ENCODE peak calls at places on chromosome 19, in five cellular contexts. W, E, H, Q and N are unnamed samples.

GRCh38 chr19:47542030-47542475 is 27.2 kb upstream of the NAPA start:
- DNase-seq in W (no peak), H (peak; percentile 65), E (no peak), Q (no peak), N (no peak)

GRCh38 chr19:35959040-35959967 is 23.1 kb downstream of the LRFN3 start:
- DNase-seq in H (peak; percentile 8), Q (no peak), W (no peak), E (no peak), N (no peak)

GRCh38 chr19:44356383-44357111 is at the start of gene ZNF112:
- DNase-seq in Q (peak; percentile 69), W (peak; percentile 91), E (no peak), H (peak; percentile 95), N (peak; percentile 84)

GRCh38 chr19:12603714-12604113 is 6.9 kb downstream of the ZNF490 start:
- DNase-seq in H (no peak), W (peak; percentile 46), E (no peak), Q (no peak), N (peak; percentile 73)

GRCh38 chr19:4328243-4328990 is 10.2 kb downstream of the STAP2 start:
- DNase-seq in Q (peak; percentile 94), W (peak; percentile 96), H (peak; percentile 98), E (peak; percentile 93), N (peak; percentile 86)

GRCh38 chr19:1446713-1447564 is 3.0 kb upstream of the APC2 start:
- DNase-seq in H (no peak), Q (no peak), W (no peak), E (peak; percentile 55), N (no peak)

GRCh38 chr19:6218497-6219146 is 61.2 kb downstream of the MLLT1 start:
- DNase-seq in E (peak; percentile 78), H (peak; percentile 85), Q (no peak), W (peak; percentile 77), N (peak; percentile 60)

GRCh38 chr19:37699057-37699456 is 20.5 kb downstream of the ZNF607 start:
- DNase-seq in W (no peak), E (no peak), H (no peak), Q (no peak), N (no peak)

GRCh38 chr19:4534836-4535658 is at the start of gene PLIN5:
- DNase-seq in Q (no peak), E (no peak), H (peak; percentile 76), W (peak; percentile 19), N (no peak)

GRCh38 chr19:14686411-14686810 is 3.4 kb upstream of the ZNF333 start:
- DNase-seq in E (peak; percentile 66), H (peak; percentile 27), W (peak; percentile 13), Q (no peak), N (no peak)

GRCh38 chr19:54728167-54728566 is 3.9 kb downstream of the KIR3DL3 start:
- DNase-seq in E (no peak), Q (no peak), H (no peak), W (no peak), N (no peak)

GRCh38 chr19:6059396-6059947 is 50.8 kb downstream of the RFX2 start:
- DNase-seq in W (no peak), H (no peak), Q (no peak), E (no peak), N (no peak)

GRCh38 chr19:16094360-16095070 is 17.2 kb upstream of the RAB8A start:
- DNase-seq in E (no peak), Q (no peak), H (peak; percentile 58), W (no peak), N (no peak)

GRCh38 chr19:15426485-15427349 is 7.9 kb upstream of the AKAP8L start:
- DNase-seq in Q (no peak), E (no peak), W (no peak), H (no peak), N (no peak)

GRCh38 chr19:46634045-46634655 is 1.9 kb downstream of the GNG8 start:
- DNase-seq in E (peak; percentile 94), W (peak; percentile 84), H (peak; percentile 86), Q (no peak), N (peak; percentile 47)

GRCh38 chr19:51702103-51702753 is 9.1 kb downstream of the SPACA6 start:
- DNase-seq in Q (no peak), W (peak; percentile 55), H (peak; percentile 78), E (no peak), N (no peak)

GRCh38 chr19:14497347-14497921 is 1.5 kb upstream of the GIPC1 start:
- DNase-seq in E (no peak), Q (no peak), H (peak; percentile 61), W (no peak), N (no peak)

GRCh38 chr19:56595548-56595899 is 422 bp downstream of the ZNF71 start:
- DNase-seq in W (no peak), Q (no peak), H (no peak), E (no peak), N (no peak)

GRCh38 chr19:17145546-17146497 is 69.3 kb upstream of the USE1 start:
- DNase-seq in H (no peak), W (no peak), E (no peak), Q (no peak), N (no peak)

DNA sequence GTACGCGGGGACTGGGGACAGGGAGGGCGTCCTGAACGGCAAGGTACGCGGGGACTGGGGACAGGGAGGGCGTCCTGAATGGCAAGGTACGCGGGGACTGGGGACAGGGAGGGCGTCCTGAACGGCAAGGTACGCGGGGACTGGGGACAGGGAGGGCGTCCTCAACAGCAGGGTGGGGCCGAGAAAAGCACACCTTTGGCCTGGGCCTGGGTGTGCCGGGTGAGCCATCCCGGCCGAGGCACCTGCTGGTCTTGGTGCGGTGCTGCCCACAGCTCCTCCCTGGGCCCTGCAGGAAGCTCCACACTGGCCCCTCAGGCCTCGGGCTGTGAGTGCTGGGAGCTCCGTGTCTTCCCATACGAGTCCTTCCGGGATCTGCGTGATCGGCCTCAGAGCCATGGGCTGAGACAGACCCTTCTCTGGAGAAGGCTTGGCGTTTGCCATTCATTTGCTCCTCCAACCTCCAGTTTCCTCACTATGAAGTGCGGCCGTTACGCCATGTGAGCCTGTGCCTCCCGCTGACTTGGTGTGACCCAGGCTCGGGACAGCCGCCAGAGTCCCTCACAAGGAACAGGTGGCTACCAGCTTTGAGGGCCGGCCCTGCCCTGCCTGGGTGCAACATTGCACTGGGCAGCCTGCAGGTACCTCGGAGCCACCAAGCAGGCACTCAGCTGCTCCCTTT is 7.8 kb upstream of the ZNF554 start:
- DNase-seq in W (no peak), Q (no peak), E (no peak), H (no peak), N (no peak)
- TF ChIP-seq CTCF in W (no peak), Q (no peak), E (no peak), H (no peak), N (no peak)

DNA sequence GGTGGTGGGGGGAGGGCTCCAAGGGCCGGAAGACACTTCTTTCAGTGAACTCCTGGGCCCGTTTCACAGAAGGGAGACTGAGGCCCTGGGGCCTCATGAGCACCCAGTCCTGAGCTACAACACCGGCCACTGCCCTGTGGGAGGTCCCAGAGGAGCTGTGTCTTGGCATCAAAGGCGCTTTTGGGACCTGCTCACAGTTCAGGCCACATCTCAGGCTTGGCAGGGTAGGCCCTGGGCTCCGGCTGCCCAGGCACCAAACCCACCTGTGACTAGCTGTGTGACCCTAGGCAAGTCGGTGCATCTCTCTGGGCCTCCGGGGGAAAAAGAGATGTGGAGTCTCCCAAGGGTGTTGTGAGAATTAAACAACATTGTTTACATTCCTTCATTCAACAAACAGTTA is 29.5 kb downstream of the NFILZ start:
- DNase-seq in H (no peak), W (no peak), E (no peak), Q (no peak), N (no peak)
- TF ChIP-seq CTCF in H (no peak), W (no peak), E (no peak), Q (no peak), N (no peak)

GRCh38 chr19:29528350-29528945 is 2.7 kb downstream of the VSTM2B start:
- DNase-seq in H (peak; percentile 77), E (peak; percentile 85), Q (peak; percentile 7), W (peak; percentile 57), N (peak; percentile 5)
- TF ChIP-seq CTCF in H (peak; percentile 69), E (peak; percentile 65), Q (peak; percentile 73), W (peak; percentile 84), N (peak; percentile 84)

GRCh38 chr19:39810424-39810823 is 23.5 kb downstream of the DYRK1B start:
- DNase-seq in E (no peak), Q (no peak), W (no peak), H (no peak), N (no peak)
- TF ChIP-seq CTCF in E (no peak), Q (no peak), W (no peak), H (no peak), N (no peak)

DNA sequence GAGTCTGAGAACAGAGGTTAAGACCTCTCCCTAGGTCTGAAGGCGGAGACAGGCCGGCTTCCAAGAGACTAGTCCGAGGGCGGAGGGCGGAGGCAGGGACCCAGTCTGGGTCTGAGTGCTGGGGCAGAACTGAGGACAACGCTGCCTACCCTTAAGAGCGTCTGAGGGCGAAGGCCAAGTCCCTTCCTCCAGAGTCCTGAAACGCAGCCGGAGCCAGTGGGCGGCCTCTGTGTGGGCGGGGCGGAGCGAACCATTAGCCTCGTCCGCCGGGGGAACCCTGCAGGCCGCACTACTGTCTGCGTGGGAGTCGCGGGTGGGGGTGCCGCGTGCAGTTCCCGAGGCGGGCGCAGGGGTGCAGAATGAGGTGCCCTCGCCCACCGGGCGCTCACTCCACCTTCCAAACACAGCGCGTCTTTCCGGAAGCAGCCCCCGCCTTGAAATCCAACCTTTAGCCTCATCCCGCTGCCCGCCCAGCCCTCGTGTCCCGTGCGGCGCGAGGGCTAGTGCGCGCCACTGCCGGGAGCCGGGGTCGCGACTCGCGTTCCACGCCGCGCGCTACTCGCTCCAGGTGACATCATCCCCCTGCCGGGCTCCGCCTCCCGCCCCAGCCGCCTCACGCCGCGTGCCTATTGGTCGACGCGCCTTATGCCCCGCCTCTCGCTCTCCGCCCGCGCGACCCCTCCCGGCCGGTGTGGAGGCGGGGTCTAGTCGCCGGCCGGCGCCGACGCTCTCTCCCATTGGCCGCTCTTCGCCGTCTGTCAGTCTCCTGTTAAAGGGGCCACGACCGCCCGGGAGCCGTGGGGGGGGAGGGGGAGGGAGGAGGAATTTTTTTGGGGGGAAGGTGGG is at the start of gene C19orf73:
- DNase-seq in Q (peak; percentile 81), W (peak; percentile 92), H (peak; percentile 96), E (peak; percentile 93), N (peak; percentile 76)
- TF ChIP-seq CTCF in Q (peak; percentile 10), W (peak; percentile 1), H (no peak), E (no peak), N (no peak)